ENCODE peak calls at places on chromosomes 6 and 20, in seven cellular contexts. H is mammary epithelial cell, J is PC-3, S is PC-9, R is hepatocyte, B is astrocyte, W is neuronal stem cell. V is an unnamed sample.
A peak's percentile ranks its signal among the peaks of the same experiment; 100 is the strongest.

GRCh38 chr6:4021862-4022715 is 56.8 kb downstream of the FAM217A start:
- DNase-seq in H (no peak), J (no peak), S (no peak), R (no peak), B (peak; percentile 1), W (no peak), V (no peak)

GRCh38 chr6:87832025-87832825 is 130.2 kb upstream of the AKIRIN2 start:
- DNase-seq in H (peak; percentile 33), J (peak; percentile 49), S (no peak), R (peak; percentile 35), B (peak; percentile 19), W (no peak), V (no peak)

GRCh38 chr6:157974341-157974894 is 7.2 kb upstream of the SYNJ2 start:
- DNase-seq in H (no peak), J (peak; percentile 36), S (no peak), R (no peak), B (peak; percentile 46), W (no peak), V (no peak)

GRCh38 chr6:124430741-124431140 is 531.5 kb upstream of the RNF217 start:
- DNase-seq in H (no peak), J (no peak), S (no peak), R (no peak), B (peak; percentile 25), W (no peak), V (peak; percentile 1)

GRCh38 chr20:57877131-57877784 is 167.4 kb upstream of the PMEPA1 start:
- DNase-seq in H (no peak), J (no peak), S (no peak), R (no peak), B (no peak), W (no peak), V (no peak)

GRCh38 chr20:45835230-45836224 is 1.9 kb downstream of the SNX21 start:
- DNase-seq in H (no peak), J (peak; percentile 95), S (peak; percentile 33), R (no peak), B (peak; percentile 53), W (no peak), V (peak; percentile 97)

GRCh38 chr6:54916858-54917257 is 70.3 kb downstream of the FAM83B start:
- DNase-seq in H (peak; percentile 84), J (peak; percentile 98), S (no peak), R (peak; percentile 9), B (no peak), W (no peak), V (peak; percentile 17)

GRCh38 chr20:60211618-60212463 is 253.6 kb downstream of the CDH26 start:
- DNase-seq in H (no peak), J (no peak), S (no peak), R (no peak), B (no peak), W (no peak), V (no peak)

GRCh38 chr20:25247100-25247665 is 702 bp upstream of the PYGB start:
- DNase-seq in H (peak; percentile 59), J (peak; percentile 70), S (peak; percentile 60), R (peak; percentile 73), B (peak; percentile 41), W (peak; percentile 58), V (peak; percentile 95)

GRCh38 chr6:126614642-126615504 is 275.0 kb downstream of the CENPW start:
- DNase-seq in H (no peak), J (no peak), S (no peak), R (peak; percentile 9), B (no peak), W (no peak), V (no peak)

GRCh38 chr6:125904871-125905270 is 51.7 kb upstream of the HINT3 start:
- DNase-seq in H (peak; percentile 99), J (peak; percentile 93), S (no peak), R (no peak), B (peak; percentile 92), W (no peak), V (peak; percentile 66)

GRCh38 chr6:156798091-156798735 is 21.0 kb downstream of the ARID1B start:
- DNase-seq in H (no peak), J (no peak), S (no peak), R (no peak), B (no peak), W (no peak), V (no peak)

GRCh38 chr6:124078169-124078568 is 274.5 kb downstream of the NKAIN2 start:
- DNase-seq in H (no peak), J (no peak), S (no peak), R (no peak), B (no peak), W (no peak), V (no peak)

GRCh38 chr6:10429638-10430427 is 15.0 kb upstream of the TFAP2A start:
- DNase-seq in H (peak; percentile 74), J (peak; percentile 75), S (peak; percentile 40), R (peak; percentile 56), B (peak; percentile 30), W (peak; percentile 23), V (no peak)

GRCh38 chr20:57783956-57784837 is 74.4 kb upstream of the PMEPA1 start:
- DNase-seq in H (no peak), J (no peak), S (no peak), R (no peak), B (no peak), W (no peak), V (no peak)

GRCh38 chr6:158825951-158826306 is 6.8 kb upstream of the EZR start:
- DNase-seq in H (no peak), J (no peak), S (no peak), R (peak; percentile 56), B (no peak), W (no peak), V (no peak)

GRCh38 chr6:116476021-116476678 is 15.0 kb downstream of the CALHM6 start:
- DNase-seq in H (no peak), J (no peak), S (no peak), R (no peak), B (no peak), W (no peak), V (no peak)

GRCh38 chr20:62741191-62741676 is 32.6 kb downstream of the NTSR1 start:
- DNase-seq in H (no peak), J (peak; percentile 42), S (no peak), R (no peak), B (no peak), W (peak; percentile 62), V (peak; percentile 47)

GRCh38 chr6:36699290-36699689 is 1.7 kb downstream of the RAB44 start:
- DNase-seq in H (no peak), J (no peak), S (no peak), R (peak; percentile 64), B (no peak), W (no peak), V (no peak)
- H3K4me3 ChIP-seq in H (no peak overlapping the region), J (no peak overlapping the region), S (no peak overlapping the region), R (no peak overlapping the region), B (no peak overlapping the region), W (no peak overlapping the region), V (no peak overlapping the region)

GRCh38 chr6:166119116-166119911 is 48.3 kb downstream of the TBXT start:
- DNase-seq in H (no peak), J (no peak), S (no peak), R (peak; percentile 40), B (no peak), W (no peak), V (no peak)
- H2AFZ ChIP-seq in H (no peak overlapping the region), J (no peak overlapping the region), S (no peak overlapping the region), R (no peak overlapping the region), B (no peak overlapping the region), W (no peak overlapping the region), V (no peak overlapping the region)

DNA sequence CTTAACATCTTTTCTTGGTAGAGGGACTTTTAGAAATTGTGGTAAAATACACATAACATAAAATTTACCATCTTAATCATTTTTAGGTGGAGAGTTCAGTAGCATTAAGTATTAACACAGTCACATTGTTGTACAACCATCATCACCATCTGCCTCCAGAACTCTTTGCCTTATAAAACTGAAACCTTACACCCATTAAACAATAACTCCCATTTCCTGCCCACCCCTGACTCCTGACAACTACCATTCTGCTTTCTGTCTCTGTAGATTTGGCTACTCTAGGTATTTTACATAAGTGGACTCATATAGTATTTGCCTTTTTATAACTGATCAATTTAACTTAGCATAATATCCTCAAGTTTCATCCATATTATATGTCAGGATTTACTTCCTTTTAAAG is 88.7 kb downstream of the ZHX3 start:
- DNase-seq in H (no peak), J (peak; percentile 31), S (no peak), R (no peak), B (no peak), W (no peak), V (no peak)
- H3K4me2 ChIP-seq in H (no peak overlapping the region), J (no peak overlapping the region), S (no peak overlapping the region), R (no peak overlapping the region), B (no peak overlapping the region), W (no peak overlapping the region), V (no peak overlapping the region)

GRCh38 chr6:7111095-7111690 is 3.4 kb downstream of the RREB1 start:
- DNase-seq in H (no peak), J (no peak), S (no peak), R (no peak), B (no peak), W (no peak), V (peak; percentile 62)

GRCh38 chr6:7108964-7109836 is 1.4 kb downstream of the RREB1 start:
- DNase-seq in H (peak; percentile 58), J (peak; percentile 71), S (no peak), R (peak; percentile 84), B (peak; percentile 67), W (no peak), V (peak; percentile 94)

GRCh38 chr6:7108196-7108963 is 619 bp downstream of the RREB1 start:
- DNase-seq in H (peak; percentile 58), J (peak; percentile 49), S (peak; percentile 44), R (peak; percentile 72), B (peak; percentile 40), W (peak; percentile 35), V (peak; percentile 97)

GRCh38 chr6:7107578-7108195 is at the start of gene RREB1:
- DNase-seq in H (peak; percentile 57), J (peak; percentile 49), S (peak; percentile 40), R (peak; percentile 89), B (peak; percentile 40), W (peak; percentile 58), V (peak; percentile 99)

GRCh38 chr6:7110092-7110792 is 2.5 kb downstream of the RREB1 start:
- DNase-seq in H (no peak), J (peak; percentile 17), S (no peak), R (no peak), B (no peak), W (no peak), V (peak; percentile 68)
- H3K4me3 ChIP-seq in H (peak overlapping the region; percentile 89), J (peak overlapping the region; percentile 97), S (peak overlapping the region; percentile 90), R (peak overlapping the region; percentile 92), B (peak overlapping the region; percentile 99), W (no peak overlapping the region), V (peak overlapping the region; percentile 87)

DNA sequence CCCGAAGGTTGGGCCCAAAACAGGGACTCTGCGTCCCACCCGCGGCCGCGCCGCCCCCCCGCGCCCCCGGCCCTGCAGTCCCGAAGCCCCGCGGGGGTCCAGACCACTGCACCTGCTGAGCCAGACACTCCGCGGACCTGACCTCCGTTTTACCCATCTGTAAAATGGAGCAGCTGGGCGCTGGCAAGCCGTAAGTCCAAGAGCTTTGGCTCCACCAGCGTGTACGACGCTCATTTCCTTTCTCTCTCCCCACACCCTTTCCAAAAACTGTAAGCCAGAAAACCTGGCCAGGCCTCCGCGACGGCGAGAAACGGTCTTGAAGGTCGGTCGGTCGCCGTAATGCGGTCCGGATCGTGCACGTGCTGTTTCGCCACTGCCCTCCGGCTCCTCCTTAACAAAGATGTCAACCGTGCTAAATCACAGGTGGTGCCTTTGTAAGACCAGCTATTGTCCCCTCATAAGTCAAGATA is 7.8 kb upstream of the NR2E1 start:
- DNase-seq in H (no peak), J (no peak), S (no peak), R (no peak), B (no peak), W (peak; percentile 78), V (peak; percentile 75)
- H2AFZ ChIP-seq in H (peak overlapping the region; percentile 6), J (peak overlapping the region; percentile 73), S (no peak overlapping the region), R (peak overlapping the region; percentile 78), B (no peak overlapping the region), W (peak overlapping the region; percentile 79), V (no peak overlapping the region)

V was measured in osteoblast.